ENCODE peak calls at places on chromosomes 16 and 17, in eight cellular contexts. A is GM20000, X is ascending aorta, H is GM06990, Q is mammary epithelial cell, J is HCT116, U is foreskin fibroblast, R is neural crest cell. E is an unnamed sample.

GRCh38 chr17:68255731-68256538 is 8.1 kb downstream of the AMZ2 start:
- DNase-seq in A (no peak), X (no peak), H (no peak), Q (no peak), J (no peak), U (no peak), R (no peak), E (no peak)

GRCh38 chr16:87829123-87829980 is 40.0 kb downstream of the SLC7A5 start:
- DNase-seq in A (no peak), X (no peak), H (no peak), Q (no peak), J (no peak), U (peak; percentile 25), R (no peak), E (no peak)

GRCh38 chr16:27972500-27972899 is 91.0 kb downstream of the GSG1L start:
- DNase-seq in A (peak; percentile 67), X (no peak), H (no peak), Q (peak; percentile 55), J (peak; percentile 73), U (peak; percentile 8), R (no peak), E (peak; percentile 72)

GRCh38 chr16:69709456-69710084 is 16.8 kb downstream of the NQO1 start:
- DNase-seq in A (peak; percentile 50), X (no peak), H (no peak), Q (peak; percentile 60), J (peak; percentile 52), U (peak; percentile 78), R (no peak), E (peak; percentile 52)

GRCh38 chr17:43334744-43335400 is 63.9 kb upstream of the ARL4D start:
- DNase-seq in A (no peak), X (no peak), H (no peak), Q (no peak), J (no peak), U (no peak), R (no peak), E (no peak)

GRCh38 chr17:64635647-64636305 is 26.3 kb downstream of the SMURF2 start:
- DNase-seq in A (peak; percentile 34), X (no peak), H (peak; percentile 44), Q (peak; percentile 52), J (no peak), U (peak; percentile 79), R (no peak), E (peak; percentile 28)

GRCh38 chr17:69646729-69647128 is 232.2 kb downstream of the MAP2K6 start:
- DNase-seq in A (no peak), X (no peak), H (no peak), Q (no peak), J (no peak), U (no peak), R (no peak), E (no peak)

GRCh38 chr17:74414510-74414909 is 17.4 kb upstream of the GPRC5C start:
- DNase-seq in A (no peak), X (no peak), H (no peak), Q (no peak), J (no peak), U (no peak), R (no peak), E (no peak)

GRCh38 chr17:59601130-59601529 is 18.6 kb upstream of the CLTC start:
- DNase-seq in A (no peak), X (no peak), H (no peak), Q (no peak), J (no peak), U (no peak), R (no peak), E (peak; percentile 17)

GRCh38 chr16:69095179-69095578 is 10.3 kb upstream of the HAS3 start:
- DNase-seq in A (no peak), X (no peak), H (no peak), Q (no peak), J (no peak), U (no peak), R (no peak), E (no peak)

GRCh38 chr16:48385272-48385953 is at the start of gene SIAH1:
- DNase-seq in A (peak; percentile 98), X (peak; percentile 22), H (peak; percentile 88), Q (peak; percentile 77), J (no peak), U (peak; percentile 93), R (peak; percentile 86), E (peak; percentile 97)

GRCh38 chr17:79478051-79478461 is 132.8 kb downstream of the RBFOX3 start:
- DNase-seq in A (no peak), X (no peak), H (no peak), Q (no peak), J (no peak), U (no peak), R (no peak), E (no peak)

GRCh38 chr16:49336581-49336980 is 37.0 kb upstream of the C16orf78 start:
- DNase-seq in A (no peak), X (no peak), H (no peak), Q (no peak), J (no peak), U (no peak), R (no peak), E (no peak)

GRCh38 chr17:74446551-74447500 is 14.9 kb downstream of the GPRC5C start:
- DNase-seq in A (no peak), X (peak; percentile 91), H (no peak), Q (peak; percentile 19), J (no peak), U (no peak), R (no peak), E (peak; percentile 72)

GRCh38 chr17:74544991-74545441 is 899 bp downstream of the CD300C start:
- DNase-seq in A (no peak), X (no peak), H (no peak), Q (no peak), J (no peak), U (no peak), R (no peak), E (no peak)

GRCh38 chr17:41989702-41990419 is 23.3 kb downstream of the CNP start:
- DNase-seq in A (no peak), X (no peak), H (no peak), Q (no peak), J (no peak), U (no peak), R (no peak), E (no peak)

GRCh38 chr17:1714488-1714979 is 4.4 kb upstream of the TLCD2 start:
- DNase-seq in A (no peak), X (peak; percentile 91), H (no peak), Q (peak; percentile 92), J (peak; percentile 74), U (peak; percentile 99), R (peak; percentile 86), E (no peak)

GRCh38 chr17:80950466-80951120 is 41.0 kb upstream of the CHMP6 start:
- DNase-seq in A (no peak), X (no peak), H (no peak), Q (no peak), J (no peak), U (no peak), R (no peak), E (no peak)

GRCh38 chr17:80951121-80952090 is 40.2 kb upstream of the CHMP6 start:
- DNase-seq in A (no peak), X (no peak), H (no peak), Q (no peak), J (no peak), U (no peak), R (no peak), E (no peak)

GRCh38 chr17:80948961-80949450 is 42.6 kb upstream of the CHMP6 start:
- DNase-seq in A (no peak), X (no peak), H (no peak), Q (no peak), J (no peak), U (no peak), R (no peak), E (no peak)

GRCh38 chr17:80948091-80948960 is 43.3 kb upstream of the CHMP6 start:
- DNase-seq in A (no peak), X (no peak), H (peak; percentile 6), Q (no peak), J (no peak), U (no peak), R (no peak), E (no peak)

GRCh38 chr17:80949451-80950421 is 41.9 kb upstream of the CHMP6 start:
- DNase-seq in A (no peak), X (no peak), H (no peak), Q (no peak), J (no peak), U (no peak), R (no peak), E (no peak)
- TF ChIP-seq CTCF in A (no peak), X (no peak), H (no peak), Q (no peak), J (no peak), U (no peak), R (no peak), E (no peak)

GRCh38 chr17:17109231-17109630 is 67.0 kb downstream of the MPRIP start:
- DNase-seq in A (no peak), X (no peak), H (no peak), Q (no peak), J (no peak), U (no peak), R (no peak), E (no peak)
- TF ChIP-seq CTCF in A (no peak), X (no peak), H (no peak), Q (no peak), J (no peak), U (no peak), R (no peak), E (no peak)

DNA sequence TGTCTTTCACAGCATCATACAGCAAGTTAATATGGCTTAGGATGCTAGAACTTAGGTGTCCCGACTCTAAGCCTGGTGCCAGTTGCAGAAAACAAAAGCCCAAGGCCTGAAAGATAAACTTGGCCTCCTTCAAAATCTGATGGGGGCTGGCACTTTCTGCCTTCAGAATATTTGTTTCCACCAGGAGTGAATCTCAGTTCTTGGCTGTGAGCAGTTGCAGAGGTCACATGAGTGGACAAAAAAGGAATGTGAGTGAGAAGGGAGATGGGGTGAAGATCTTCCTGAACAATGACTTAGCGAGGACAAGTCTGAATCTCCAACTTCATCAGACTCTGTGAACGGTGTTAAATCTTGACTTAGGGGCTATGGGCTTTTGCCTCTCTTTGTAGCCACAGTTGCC is 46.6 kb downstream of the HOXB1 start:
- DNase-seq in A (no peak), X (no peak), H (no peak), Q (no peak), J (no peak), U (peak; percentile 70), R (no peak), E (no peak)
- TF ChIP-seq CTCF in A (no peak), X (no peak), H (no peak), Q (no peak), J (no peak), U (no peak), R (no peak), E (no peak)

GRCh38 chr16:89720859-89721643 is at the start of the genes VPS9D1 and ZNF276:
- DNase-seq in A (peak; percentile 92), X (no peak), H (peak; percentile 87), Q (peak; percentile 79), J (peak; percentile 60), U (peak; percentile 93), R (peak; percentile 68), E (peak; percentile 87)

GRCh38 chr16:89721644-89722391 is 481 bp downstream of the ZNF276 start:
- DNase-seq in A (peak; percentile 72), X (no peak), H (peak; percentile 82), Q (peak; percentile 57), J (no peak), U (peak; percentile 78), R (no peak), E (no peak)

GRCh38 chr16:89716493-89716892 is 4.2 kb downstream of the VPS9D1 start:
- DNase-seq in A (no peak), X (no peak), H (no peak), Q (no peak), J (no peak), U (no peak), R (no peak), E (no peak)

GRCh38 chr16:89720520-89720858 is 209 bp downstream of the VPS9D1 start:
- DNase-seq in A (no peak), X (no peak), H (no peak), Q (no peak), J (no peak), U (peak; percentile 66), R (no peak), E (no peak)

GRCh38 chr16:89717310-89718197 is 3.1 kb downstream of the VPS9D1 start:
- DNase-seq in A (no peak), X (no peak), H (no peak), Q (no peak), J (no peak), U (no peak), R (no peak), E (no peak)
- TF ChIP-seq CTCF in A (no peak), X (no peak), H (no peak), Q (no peak), J (no peak), U (no peak), R (no peak), E (no peak)

E was measured in GM13977.